ENCODE peak calls at places on chromosomes 16 and 17, in ten cellular contexts. One of them, this sample, is unnamed.

GRCh38 chr16:88811600-88811849 is 203 bp downstream of the APRT start:
- DNase-seq in C1 segment of cervical spinal cord: no peak
- DNase-seq in MV-4-11: no peak
- DNase-seq in effector CD4-positive, alpha-beta T cell: no peak
- DNase-seq in stimulated activated CD4-positive, alpha-beta T cell treated with anti-CD3 and anti-CD28 coated beads, Interleukin-1b, Interleukin-23, amount 100 ng/mL, for 1 hour: no peak
- DNase-seq in thyroid gland: no peak
- DNase-seq in kidney tubule cell: no peak
- DNase-seq in WTC11: no peak
- DNase-seq in EL: no peak
- DNase-seq in Ammon's horn: no peak
- DNase-seq in this sample: no peak

GRCh38 chr16:56317998-56318912 is 107.1 kb downstream of the AMFR start:
- DNase-seq in C1 segment of cervical spinal cord: peak
- DNase-seq in MV-4-11: peak
- DNase-seq in effector CD4-positive, alpha-beta T cell: peak
- DNase-seq in stimulated activated CD4-positive, alpha-beta T cell treated with anti-CD3 and anti-CD28 coated beads, Interleukin-1b, Interleukin-23, amount 100 ng/mL, for 1 hour: peak
- DNase-seq in thyroid gland: peak
- DNase-seq in kidney tubule cell: peak
- DNase-seq in WTC11: peak
- DNase-seq in EL: peak
- DNase-seq in Ammon's horn: peak
- DNase-seq in this sample: peak

GRCh38 chr16:65120811-65121721 is 797 bp downstream of the CDH11 start:
- DNase-seq in C1 segment of cervical spinal cord: no peak
- DNase-seq in MV-4-11: no peak
- DNase-seq in effector CD4-positive, alpha-beta T cell: no peak
- DNase-seq in stimulated activated CD4-positive, alpha-beta T cell treated with anti-CD3 and anti-CD28 coated beads, Interleukin-1b, Interleukin-23, amount 100 ng/mL, for 1 hour: no peak
- DNase-seq in thyroid gland: no peak
- DNase-seq in kidney tubule cell: peak
- DNase-seq in WTC11: peak
- DNase-seq in EL: peak
- DNase-seq in Ammon's horn: peak
- DNase-seq in this sample: no peak

GRCh38 chr16:9139965-9140364 is 48.5 kb downstream of the HAPSTR1 start:
- DNase-seq in C1 segment of cervical spinal cord: no peak
- DNase-seq in MV-4-11: no peak
- DNase-seq in effector CD4-positive, alpha-beta T cell: no peak
- DNase-seq in stimulated activated CD4-positive, alpha-beta T cell treated with anti-CD3 and anti-CD28 coated beads, Interleukin-1b, Interleukin-23, amount 100 ng/mL, for 1 hour: no peak
- DNase-seq in thyroid gland: no peak
- DNase-seq in kidney tubule cell: no peak
- DNase-seq in WTC11: peak
- DNase-seq in EL: peak
- DNase-seq in Ammon's horn: peak
- DNase-seq in this sample: no peak

GRCh38 chr17:47882247-47882646 is 13.8 kb upstream of the SP2 start:
- DNase-seq in C1 segment of cervical spinal cord: no peak
- DNase-seq in MV-4-11: no peak
- DNase-seq in effector CD4-positive, alpha-beta T cell: no peak
- DNase-seq in stimulated activated CD4-positive, alpha-beta T cell treated with anti-CD3 and anti-CD28 coated beads, Interleukin-1b, Interleukin-23, amount 100 ng/mL, for 1 hour: no peak
- DNase-seq in thyroid gland: no peak
- DNase-seq in kidney tubule cell: peak
- DNase-seq in WTC11: no peak
- DNase-seq in EL: peak
- DNase-seq in Ammon's horn: no peak
- DNase-seq in this sample: peak

GRCh38 chr17:21030375-21030774 is 12.4 kb downstream of the USP22 start:
- DNase-seq in C1 segment of cervical spinal cord: no peak
- DNase-seq in MV-4-11: no peak
- DNase-seq in effector CD4-positive, alpha-beta T cell: no peak
- DNase-seq in stimulated activated CD4-positive, alpha-beta T cell treated with anti-CD3 and anti-CD28 coated beads, Interleukin-1b, Interleukin-23, amount 100 ng/mL, for 1 hour: no peak
- DNase-seq in thyroid gland: no peak
- DNase-seq in kidney tubule cell: no peak
- DNase-seq in WTC11: no peak
- DNase-seq in EL: no peak
- DNase-seq in Ammon's horn: no peak
- DNase-seq in this sample: no peak

GRCh38 chr17:43015579-43015978 is 6.6 kb downstream of the VAT1 start:
- DNase-seq in C1 segment of cervical spinal cord: no peak
- DNase-seq in MV-4-11: no peak
- DNase-seq in effector CD4-positive, alpha-beta T cell: no peak
- DNase-seq in stimulated activated CD4-positive, alpha-beta T cell treated with anti-CD3 and anti-CD28 coated beads, Interleukin-1b, Interleukin-23, amount 100 ng/mL, for 1 hour: no peak
- DNase-seq in thyroid gland: peak
- DNase-seq in kidney tubule cell: no peak
- DNase-seq in WTC11: no peak
- DNase-seq in EL: no peak
- DNase-seq in Ammon's horn: no peak
- DNase-seq in this sample: no peak

GRCh38 chr16:49468611-49469322 is 95.2 kb downstream of the C16orf78 start:
- DNase-seq in C1 segment of cervical spinal cord: no peak
- DNase-seq in MV-4-11: no peak
- DNase-seq in effector CD4-positive, alpha-beta T cell: no peak
- DNase-seq in stimulated activated CD4-positive, alpha-beta T cell treated with anti-CD3 and anti-CD28 coated beads, Interleukin-1b, Interleukin-23, amount 100 ng/mL, for 1 hour: no peak
- DNase-seq in thyroid gland: no peak
- DNase-seq in kidney tubule cell: no peak
- DNase-seq in WTC11: no peak
- DNase-seq in EL: no peak
- DNase-seq in Ammon's horn: no peak
- DNase-seq in this sample: peak

GRCh38 chr17:60091109-60091508 is 12.4 kb upstream of the HEATR6 start:
- DNase-seq in C1 segment of cervical spinal cord: no peak
- DNase-seq in MV-4-11: no peak
- DNase-seq in effector CD4-positive, alpha-beta T cell: no peak
- DNase-seq in stimulated activated CD4-positive, alpha-beta T cell treated with anti-CD3 and anti-CD28 coated beads, Interleukin-1b, Interleukin-23, amount 100 ng/mL, for 1 hour: no peak
- DNase-seq in thyroid gland: no peak
- DNase-seq in kidney tubule cell: peak
- DNase-seq in WTC11: no peak
- DNase-seq in EL: peak
- DNase-seq in Ammon's horn: no peak
- DNase-seq in this sample: no peak

GRCh38 chr17:4998027-4998665 is 396 bp downstream of the KIF1C start:
- DNase-seq in C1 segment of cervical spinal cord: no peak
- DNase-seq in MV-4-11: no peak
- DNase-seq in effector CD4-positive, alpha-beta T cell: peak
- DNase-seq in stimulated activated CD4-positive, alpha-beta T cell treated with anti-CD3 and anti-CD28 coated beads, Interleukin-1b, Interleukin-23, amount 100 ng/mL, for 1 hour: no peak
- DNase-seq in thyroid gland: peak
- DNase-seq in kidney tubule cell: no peak
- DNase-seq in WTC11: peak
- DNase-seq in EL: no peak
- DNase-seq in Ammon's horn: no peak
- DNase-seq in this sample: no peak

GRCh38 chr16:6133009-6133408 is 1035.4 kb upstream of the EEF2KMT start:
- DNase-seq in C1 segment of cervical spinal cord: no peak
- DNase-seq in MV-4-11: no peak
- DNase-seq in effector CD4-positive, alpha-beta T cell: no peak
- DNase-seq in stimulated activated CD4-positive, alpha-beta T cell treated with anti-CD3 and anti-CD28 coated beads, Interleukin-1b, Interleukin-23, amount 100 ng/mL, for 1 hour: no peak
- DNase-seq in thyroid gland: no peak
- DNase-seq in kidney tubule cell: no peak
- DNase-seq in WTC11: no peak
- DNase-seq in EL: no peak
- DNase-seq in Ammon's horn: no peak
- DNase-seq in this sample: no peak

GRCh38 chr16:84303023-84303422 is 8.3 kb downstream of the WFDC1 start:
- DNase-seq in C1 segment of cervical spinal cord: no peak
- DNase-seq in MV-4-11: no peak
- DNase-seq in effector CD4-positive, alpha-beta T cell: no peak
- DNase-seq in stimulated activated CD4-positive, alpha-beta T cell treated with anti-CD3 and anti-CD28 coated beads, Interleukin-1b, Interleukin-23, amount 100 ng/mL, for 1 hour: no peak
- DNase-seq in thyroid gland: no peak
- DNase-seq in kidney tubule cell: no peak
- DNase-seq in WTC11: no peak
- DNase-seq in EL: peak
- DNase-seq in Ammon's horn: peak
- DNase-seq in this sample: peak

GRCh38 chr17:82702161-82702932 is 3.8 kb upstream of the RAB40B start:
- DNase-seq in C1 segment of cervical spinal cord: no peak
- DNase-seq in MV-4-11: no peak
- DNase-seq in effector CD4-positive, alpha-beta T cell: no peak
- DNase-seq in stimulated activated CD4-positive, alpha-beta T cell treated with anti-CD3 and anti-CD28 coated beads, Interleukin-1b, Interleukin-23, amount 100 ng/mL, for 1 hour: no peak
- DNase-seq in thyroid gland: no peak
- DNase-seq in kidney tubule cell: no peak
- DNase-seq in WTC11: no peak
- DNase-seq in EL: no peak
- DNase-seq in Ammon's horn: peak
- DNase-seq in this sample: no peak

GRCh38 chr17:35716897-35717839 is 14.3 kb upstream of the RASL10B start:
- DNase-seq in C1 segment of cervical spinal cord: no peak
- DNase-seq in MV-4-11: no peak
- DNase-seq in effector CD4-positive, alpha-beta T cell: no peak
- DNase-seq in stimulated activated CD4-positive, alpha-beta T cell treated with anti-CD3 and anti-CD28 coated beads, Interleukin-1b, Interleukin-23, amount 100 ng/mL, for 1 hour: no peak
- DNase-seq in thyroid gland: peak
- DNase-seq in kidney tubule cell: no peak
- DNase-seq in WTC11: no peak
- DNase-seq in EL: no peak
- DNase-seq in Ammon's horn: no peak
- DNase-seq in this sample: no peak

GRCh38 chr17:77287432-77288068 is 146.8 kb downstream of the SEC14L1 start:
- DNase-seq in C1 segment of cervical spinal cord: no peak
- DNase-seq in MV-4-11: no peak
- DNase-seq in effector CD4-positive, alpha-beta T cell: no peak
- DNase-seq in stimulated activated CD4-positive, alpha-beta T cell treated with anti-CD3 and anti-CD28 coated beads, Interleukin-1b, Interleukin-23, amount 100 ng/mL, for 1 hour: no peak
- DNase-seq in thyroid gland: peak
- DNase-seq in kidney tubule cell: peak
- DNase-seq in WTC11: peak
- DNase-seq in EL: peak
- DNase-seq in Ammon's horn: no peak
- DNase-seq in this sample: peak